ENCODE peak calls at places on chromosomes 2 and 18, in ten cellular contexts. One of them, this sample, is unnamed.

GRCh38 chr2:33380661-33381183 is 95.7 kb upstream of the RASGRP3 start:
- DNase-seq in lung: no peak
- DNase-seq in WTC11: no peak
- DNase-seq in cardiac fibroblast: no peak
- DNase-seq in cardiac muscle cell: no peak
- DNase-seq in BJ: no peak
- DNase-seq in tibial artery: no peak
- DNase-seq in NB4: peak
- DNase-seq in GM13976: no peak
- DNase-seq in brain microvascular endothelial cell: no peak
- DNase-seq in this sample: no peak

GRCh38 chr2:152648336-152648735 is 68.9 kb downstream of the PRPF40A start:
- DNase-seq in lung: no peak
- DNase-seq in WTC11: no peak
- DNase-seq in cardiac fibroblast: peak
- DNase-seq in cardiac muscle cell: peak
- DNase-seq in BJ: no peak
- DNase-seq in tibial artery: no peak
- DNase-seq in NB4: no peak
- DNase-seq in GM13976: no peak
- DNase-seq in brain microvascular endothelial cell: no peak
- DNase-seq in this sample: no peak

GRCh38 chr2:168396131-168396530 is 59.9 kb upstream of the CERS6 start:
- DNase-seq in lung: no peak
- DNase-seq in WTC11: no peak
- DNase-seq in cardiac fibroblast: peak
- DNase-seq in cardiac muscle cell: peak
- DNase-seq in BJ: peak
- DNase-seq in tibial artery: no peak
- DNase-seq in NB4: no peak
- DNase-seq in GM13976: no peak
- DNase-seq in brain microvascular endothelial cell: no peak
- DNase-seq in this sample: no peak

GRCh38 chr18:22572321-22572720 is 154.6 kb upstream of the CTAGE1 start:
- DNase-seq in lung: no peak
- DNase-seq in WTC11: no peak
- DNase-seq in cardiac fibroblast: no peak
- DNase-seq in cardiac muscle cell: no peak
- DNase-seq in BJ: no peak
- DNase-seq in tibial artery: no peak
- DNase-seq in NB4: no peak
- DNase-seq in GM13976: no peak
- DNase-seq in brain microvascular endothelial cell: peak
- DNase-seq in this sample: no peak

GRCh38 chr18:35438480-35439234 is 59.1 kb downstream of the INO80C start:
- DNase-seq in lung: no peak
- DNase-seq in WTC11: no peak
- DNase-seq in cardiac fibroblast: no peak
- DNase-seq in cardiac muscle cell: no peak
- DNase-seq in BJ: no peak
- DNase-seq in tibial artery: no peak
- DNase-seq in NB4: no peak
- DNase-seq in GM13976: no peak
- DNase-seq in brain microvascular endothelial cell: no peak
- DNase-seq in this sample: no peak

GRCh38 chr2:26011990-26012856 is 21.7 kb upstream of the RAB10 start:
- DNase-seq in lung: peak
- DNase-seq in WTC11: no peak
- DNase-seq in cardiac fibroblast: peak
- DNase-seq in cardiac muscle cell: peak
- DNase-seq in BJ: no peak
- DNase-seq in tibial artery: no peak
- DNase-seq in NB4: peak
- DNase-seq in GM13976: no peak
- DNase-seq in brain microvascular endothelial cell: no peak
- DNase-seq in this sample: no peak

GRCh38 chr2:241087420-241088268 is 14.4 kb downstream of the MTERF4 start:
- DNase-seq in lung: no peak
- DNase-seq in WTC11: no peak
- DNase-seq in cardiac fibroblast: no peak
- DNase-seq in cardiac muscle cell: no peak
- DNase-seq in BJ: no peak
- DNase-seq in tibial artery: peak
- DNase-seq in NB4: no peak
- DNase-seq in GM13976: peak
- DNase-seq in brain microvascular endothelial cell: no peak
- DNase-seq in this sample: no peak

GRCh38 chr2:174442546-174443510 is 44.0 kb downstream of the GPR155 start:
- DNase-seq in lung: no peak
- DNase-seq in WTC11: no peak
- DNase-seq in cardiac fibroblast: peak
- DNase-seq in cardiac muscle cell: peak
- DNase-seq in BJ: peak
- DNase-seq in tibial artery: no peak
- DNase-seq in NB4: no peak
- DNase-seq in GM13976: no peak
- DNase-seq in brain microvascular endothelial cell: peak
- DNase-seq in this sample: no peak

GRCh38 chr18:11885278-11885991 is 22.7 kb downstream of the MPPE1 start:
- DNase-seq in lung: no peak
- DNase-seq in WTC11: no peak
- DNase-seq in cardiac fibroblast: no peak
- DNase-seq in cardiac muscle cell: no peak
- DNase-seq in BJ: no peak
- DNase-seq in tibial artery: peak
- DNase-seq in NB4: no peak
- DNase-seq in GM13976: no peak
- DNase-seq in brain microvascular endothelial cell: no peak
- DNase-seq in this sample: no peak

GRCh38 chr18:25827961-25828561 is 262.4 kb downstream of the SS18 start:
- DNase-seq in lung: no peak
- DNase-seq in WTC11: peak
- DNase-seq in cardiac fibroblast: peak
- DNase-seq in cardiac muscle cell: peak
- DNase-seq in BJ: no peak
- DNase-seq in tibial artery: no peak
- DNase-seq in NB4: no peak
- DNase-seq in GM13976: no peak
- DNase-seq in brain microvascular endothelial cell: peak
- DNase-seq in this sample: no peak

GRCh38 chr18:12086249-12086648 is 7.4 kb upstream of the ANKRD62 start:
- DNase-seq in lung: no peak
- DNase-seq in WTC11: no peak
- DNase-seq in cardiac fibroblast: no peak
- DNase-seq in cardiac muscle cell: no peak
- DNase-seq in BJ: no peak
- DNase-seq in tibial artery: no peak
- DNase-seq in NB4: no peak
- DNase-seq in GM13976: no peak
- DNase-seq in brain microvascular endothelial cell: no peak
- DNase-seq in this sample: no peak

GRCh38 chr2:32862269-32863055 is 84.3 kb upstream of the LTBP1 start:
- DNase-seq in lung: no peak
- DNase-seq in WTC11: no peak
- DNase-seq in cardiac fibroblast: no peak
- DNase-seq in cardiac muscle cell: no peak
- DNase-seq in BJ: no peak
- DNase-seq in tibial artery: no peak
- DNase-seq in NB4: no peak
- DNase-seq in GM13976: no peak
- DNase-seq in brain microvascular endothelial cell: no peak
- DNase-seq in this sample: no peak

GRCh38 chr2:77862120-77862519 is 339.9 kb upstream of the LRRTM4 start:
- DNase-seq in lung: no peak
- DNase-seq in WTC11: no peak
- DNase-seq in cardiac fibroblast: no peak
- DNase-seq in cardiac muscle cell: no peak
- DNase-seq in BJ: no peak
- DNase-seq in tibial artery: no peak
- DNase-seq in NB4: no peak
- DNase-seq in GM13976: no peak
- DNase-seq in brain microvascular endothelial cell: no peak
- DNase-seq in this sample: no peak

GRCh38 chr18:34595673-34596072 is 114.4 kb upstream of the DTNA start:
- DNase-seq in lung: no peak
- DNase-seq in WTC11: peak
- DNase-seq in cardiac fibroblast: peak
- DNase-seq in cardiac muscle cell: peak
- DNase-seq in BJ: no peak
- DNase-seq in tibial artery: no peak
- DNase-seq in NB4: peak
- DNase-seq in GM13976: no peak
- DNase-seq in brain microvascular endothelial cell: peak
- DNase-seq in this sample: peak

GRCh38 chr2:149044500-149044899 is 6.0 kb downstream of the LYPD6B start:
- DNase-seq in lung: no peak
- DNase-seq in WTC11: no peak
- DNase-seq in cardiac fibroblast: no peak
- DNase-seq in cardiac muscle cell: no peak
- DNase-seq in BJ: no peak
- DNase-seq in tibial artery: no peak
- DNase-seq in NB4: no peak
- DNase-seq in GM13976: no peak
- DNase-seq in brain microvascular endothelial cell: no peak
- DNase-seq in this sample: no peak

GRCh38 chr2:136031716-136032115 is 46.3 kb upstream of the DARS1 start:
- DNase-seq in lung: no peak
- DNase-seq in WTC11: no peak
- DNase-seq in cardiac fibroblast: no peak
- DNase-seq in cardiac muscle cell: no peak
- DNase-seq in BJ: no peak
- DNase-seq in tibial artery: no peak
- DNase-seq in NB4: no peak
- DNase-seq in GM13976: no peak
- DNase-seq in brain microvascular endothelial cell: no peak
- DNase-seq in this sample: no peak
- TF ChIP-seq CTCF in lung: no peak
- TF ChIP-seq CTCF in WTC11: no peak
- TF ChIP-seq CTCF in cardiac fibroblast: no peak
- TF ChIP-seq CTCF in cardiac muscle cell: no peak
- TF ChIP-seq CTCF in BJ: no peak
- TF ChIP-seq CTCF in tibial artery: no peak
- TF ChIP-seq CTCF in NB4: no peak
- TF ChIP-seq CTCF in GM13976: no peak
- TF ChIP-seq CTCF in brain microvascular endothelial cell: no peak
- TF ChIP-seq CTCF in this sample: no peak

DNA sequence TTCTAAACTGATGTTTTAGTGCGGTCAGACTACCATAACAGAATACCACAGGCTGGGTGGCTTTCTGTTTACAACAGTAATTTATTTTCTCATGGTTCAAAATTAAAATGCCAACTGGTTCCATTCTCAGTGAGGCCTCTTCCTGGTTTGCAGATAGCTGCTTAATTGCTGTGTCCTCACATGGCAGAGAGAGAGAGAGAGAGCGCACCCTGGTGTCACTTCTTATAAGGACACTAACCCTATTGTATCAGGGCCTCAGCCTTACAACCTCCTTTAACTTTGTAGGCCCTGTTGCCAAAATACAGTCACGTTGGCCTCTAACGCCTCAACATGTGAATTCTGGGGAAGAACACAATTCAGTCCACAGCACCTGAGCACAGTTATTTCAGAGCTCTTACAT is 37.5 kb upstream of the ZNF385B start:
- DNase-seq in lung: no peak
- DNase-seq in WTC11: peak
- DNase-seq in cardiac fibroblast: peak
- DNase-seq in cardiac muscle cell: peak
- DNase-seq in BJ: no peak
- DNase-seq in tibial artery: no peak
- DNase-seq in NB4: peak
- DNase-seq in GM13976: no peak
- DNase-seq in brain microvascular endothelial cell: peak
- DNase-seq in this sample: peak
- TF ChIP-seq CTCF in lung: no peak
- TF ChIP-seq CTCF in WTC11: peak
- TF ChIP-seq CTCF in cardiac fibroblast: peak
- TF ChIP-seq CTCF in cardiac muscle cell: peak
- TF ChIP-seq CTCF in BJ: peak
- TF ChIP-seq CTCF in tibial artery: no peak
- TF ChIP-seq CTCF in NB4: peak
- TF ChIP-seq CTCF in GM13976: no peak
- TF ChIP-seq CTCF in brain microvascular endothelial cell: peak
- TF ChIP-seq CTCF in this sample: peak

DNA sequence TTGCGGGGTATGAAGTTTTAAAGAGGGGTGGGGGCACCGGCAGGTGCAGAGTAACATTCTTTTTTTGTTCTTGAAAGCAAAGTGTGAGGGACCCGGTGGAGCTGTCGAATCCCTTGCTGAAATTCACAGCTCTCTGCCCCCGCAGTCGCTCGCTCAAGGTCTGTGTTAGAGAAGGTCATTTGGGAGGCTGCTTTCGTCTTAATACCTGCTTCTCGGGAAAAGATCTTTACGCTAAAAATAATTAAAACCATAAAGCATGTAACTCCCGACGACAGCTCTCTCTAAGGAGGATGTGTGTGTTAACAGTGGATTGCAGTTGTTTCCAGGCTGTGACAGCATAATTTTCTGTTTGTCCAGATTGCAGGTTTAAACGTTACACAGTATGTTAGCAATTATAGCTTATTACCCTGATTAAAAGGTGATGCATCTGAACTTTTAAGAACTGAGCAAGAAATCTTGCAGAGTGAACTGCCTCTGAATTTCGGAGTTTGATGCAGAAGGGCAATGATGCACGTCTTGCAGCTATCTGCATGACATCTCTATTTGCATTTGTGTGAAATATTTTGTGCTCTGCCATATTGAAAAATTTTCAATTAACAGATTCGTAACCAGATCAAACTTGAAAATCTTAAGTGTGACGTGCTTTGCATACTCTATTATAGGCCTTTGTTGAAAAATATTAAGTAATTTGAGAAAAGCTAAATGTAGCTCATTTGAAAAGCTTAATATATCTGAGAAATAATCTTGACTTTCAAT is 952 bp downstream of the RAPGEF4 start:
- DNase-seq in lung: no peak
- DNase-seq in WTC11: no peak
- DNase-seq in cardiac fibroblast: no peak
- DNase-seq in cardiac muscle cell: no peak
- DNase-seq in BJ: no peak
- DNase-seq in tibial artery: no peak
- DNase-seq in NB4: peak
- DNase-seq in GM13976: no peak
- DNase-seq in brain microvascular endothelial cell: no peak
- DNase-seq in this sample: peak
- TF ChIP-seq CTCF in lung: no peak
- TF ChIP-seq CTCF in WTC11: no peak
- TF ChIP-seq CTCF in cardiac fibroblast: no peak
- TF ChIP-seq CTCF in cardiac muscle cell: no peak
- TF ChIP-seq CTCF in BJ: no peak
- TF ChIP-seq CTCF in tibial artery: no peak
- TF ChIP-seq CTCF in NB4: no peak
- TF ChIP-seq CTCF in GM13976: no peak
- TF ChIP-seq CTCF in brain microvascular endothelial cell: no peak
- TF ChIP-seq CTCF in this sample: no peak

DNA sequence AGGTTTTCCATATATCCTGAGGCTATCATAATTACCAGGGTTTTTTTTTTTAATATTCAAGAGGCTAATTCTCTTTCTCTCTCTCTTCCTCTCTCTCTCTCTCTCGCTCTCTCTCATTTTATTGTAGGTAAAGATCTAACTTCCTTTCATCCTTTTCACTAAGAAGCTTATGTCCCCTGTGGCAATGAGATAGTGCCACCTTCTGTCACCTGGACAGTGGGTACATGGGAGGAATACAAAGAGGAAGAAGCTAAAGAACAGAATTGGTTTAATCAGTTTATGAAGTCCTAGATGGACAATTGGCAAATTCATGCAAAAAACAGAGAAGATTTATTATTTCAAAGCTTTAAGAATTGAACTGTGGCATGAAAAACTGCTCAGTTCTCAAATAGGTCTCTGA is 1582.3 kb upstream of the TMEFF2 start:
- DNase-seq in lung: no peak
- DNase-seq in WTC11: no peak
- DNase-seq in cardiac fibroblast: no peak
- DNase-seq in cardiac muscle cell: no peak
- DNase-seq in BJ: no peak
- DNase-seq in tibial artery: no peak
- DNase-seq in NB4: no peak
- DNase-seq in GM13976: no peak
- DNase-seq in brain microvascular endothelial cell: no peak
- DNase-seq in this sample: no peak
- TF ChIP-seq CTCF in lung: no peak
- TF ChIP-seq CTCF in WTC11: no peak
- TF ChIP-seq CTCF in cardiac fibroblast: no peak
- TF ChIP-seq CTCF in cardiac muscle cell: no peak
- TF ChIP-seq CTCF in BJ: no peak
- TF ChIP-seq CTCF in tibial artery: no peak
- TF ChIP-seq CTCF in NB4: no peak
- TF ChIP-seq CTCF in GM13976: no peak
- TF ChIP-seq CTCF in brain microvascular endothelial cell: no peak
- TF ChIP-seq CTCF in this sample: no peak

This sample was measured in nephron progenitor cell.